ENCODE peak calls at places on chromosomes 11 and 22, in nine cellular contexts. O is anterior cingulate cortex; M is gastrocnemius medialis; G is Right ventricle myocardium superior; H is dorsolateral prefrontal cortex; Z is lower lobe of right lung; L is activated CD4-positive, CD25-positive, alpha-beta regulatory T cell treated with anti-CD3 and anti-CD28 coated beads, Interleukin-2, amount 50 U/mL, for 72 hours; Q is skeletal muscle cell; N is esophagus squamous epithelium. J is an unnamed sample.

GRCh38 chr11:66289548-66290331 is 797 bp upstream of the YIF1A start:
- DNase-seq in Z (peak; percentile 82), N (no peak), O (no peak), M (no peak), G (peak; percentile 77), L (peak; percentile 81), H (no peak), Q (no peak), J (peak; percentile 81)

GRCh38 chr22:39449708-39450107 is 7.1 kb upstream of the MGAT3 start:
- DNase-seq in M (no peak), Q (no peak), N (no peak), O (no peak), G (no peak), Z (no peak), L (no peak), H (no peak), J (no peak)

GRCh38 chr22:21694394-21694793 is 28.6 kb downstream of the PPIL2 start:
- DNase-seq in H (no peak), Z (no peak), M (no peak), Q (no peak), N (no peak), G (peak; percentile 35), O (no peak), L (no peak), J (no peak)

GRCh38 chr11:112903310-112903709 is 57.9 kb upstream of the NCAM1 start:
- DNase-seq in O (peak; percentile 38), G (no peak), Q (no peak), Z (no peak), N (no peak), L (no peak), H (no peak), M (no peak), J (no peak)

GRCh38 chr11:96033569-96033968 is 109.7 kb upstream of the MTMR2 start:
- DNase-seq in M (no peak), O (no peak), G (no peak), Q (no peak), H (peak; percentile 44), N (no peak), Z (no peak), L (no peak), J (no peak)

GRCh38 chr11:108788565-108789199 is 123.8 kb downstream of the DDX10 start:
- DNase-seq in H (no peak), M (no peak), N (no peak), G (no peak), O (no peak), Z (no peak), L (no peak), Q (no peak), J (no peak)

GRCh38 chr11:43282607-43283440 is 29.0 kb upstream of the API5 start:
- DNase-seq in Q (no peak), M (no peak), H (peak; percentile 63), Z (peak; percentile 51), N (no peak), G (peak; percentile 49), L (peak; percentile 48), O (peak; percentile 23), J (peak; percentile 60)

GRCh38 chr22:37981282-37982011 is 2.9 kb downstream of the SOX10 start:
- DNase-seq in Z (no peak), L (no peak), M (no peak), O (no peak), G (no peak), H (no peak), Q (no peak), N (no peak), J (no peak)

GRCh38 chr11:303359-303758 is 4.0 kb upstream of the IFITM5 start:
- DNase-seq in G (peak; percentile 37), M (no peak), L (no peak), N (no peak), Z (no peak), O (no peak), H (no peak), Q (no peak), J (no peak)

GRCh38 chr11:67640021-67640757 is 626 bp upstream of the TBX10 start:
- DNase-seq in M (peak; percentile 53), Q (no peak), L (peak; percentile 57), H (peak; percentile 47), G (peak; percentile 66), N (no peak), O (peak; percentile 34), Z (peak; percentile 79), J (peak; percentile 72)

GRCh38 chr22:28229566-28230483 is 310.8 kb upstream of the PITPNB start:
- DNase-seq in H (no peak), L (no peak), N (no peak), Z (no peak), O (no peak), Q (peak; percentile 55), G (no peak), M (peak; percentile 12), J (no peak)